ENCODE peak calls at places on chromosomes 1 and 21, in nine cellular contexts. D is Peyer's patch; B is IMR-90; K is heart right ventricle; L is hepatocyte; E is transverse colon; U is CD8-positive, alpha-beta memory T cell; I is uterus; V is endothelial cell of umbilical vein. J is an unnamed sample.
A peak's percentile ranks its signal among the peaks of the same experiment; 100 is the strongest.

GRCh38 chr1:169894424-169895145 is 889 bp upstream of the SCYL3 start:
- DNase-seq in D (peak; percentile 53), B (no peak), K (no peak), L (peak; percentile 8), E (no peak), U (no peak), I (no peak), V (no peak), J (no peak)

GRCh38 chr1:66624412-66625060 is 90.6 kb downstream of the SGIP1 start:
- DNase-seq in D (no peak), B (peak; percentile 77), K (no peak), L (no peak), E (no peak), U (no peak), I (no peak), V (peak; percentile 74), J (no peak)

GRCh38 chr1:70101774-70102173 is 103.6 kb downstream of the LRRC40 start:
- DNase-seq in D (no peak), B (no peak), K (no peak), L (no peak), E (no peak), U (no peak), I (no peak), V (no peak), J (no peak)

GRCh38 chr1:87045757-87046422 is 131.5 kb downstream of the HS2ST1 start:
- DNase-seq in D (no peak), B (peak; percentile 59), K (no peak), L (no peak), E (no peak), U (peak; percentile 83), I (no peak), V (no peak), J (no peak)

GRCh38 chr1:41586230-41586629 is 101.7 kb upstream of the EDN2 start:
- DNase-seq in D (no peak), B (no peak), K (no peak), L (no peak), E (no peak), U (no peak), I (no peak), V (no peak), J (no peak)

GRCh38 chr1:159602501-159602900 is 14.9 kb downstream of the APCS start:
- DNase-seq in D (no peak), B (no peak), K (no peak), L (no peak), E (no peak), U (no peak), I (no peak), V (no peak), J (no peak)

GRCh38 chr1:188043536-188044245 is 1214.9 kb downstream of the PLA2G4A start:
- DNase-seq in D (no peak), B (no peak), K (no peak), L (no peak), E (no peak), U (no peak), I (no peak), V (peak; percentile 92), J (no peak)

GRCh38 chr1:88800382-88801051 is 90.8 kb downstream of the GTF2B start:
- DNase-seq in D (no peak), B (peak; percentile 13), K (no peak), L (peak; percentile 45), E (no peak), U (peak; percentile 10), I (no peak), V (peak; percentile 24), J (no peak)

GRCh38 chr21:27429612-27430361 is 462.9 kb upstream of the ADAMTS5 start:
- DNase-seq in D (no peak), B (peak; percentile 83), K (no peak), L (no peak), E (no peak), U (no peak), I (peak; percentile 39), V (peak; percentile 66), J (peak; percentile 48)

GRCh38 chr1:176073524-176074157 is 133.4 kb downstream of the COP1 start:
- DNase-seq in D (no peak), B (peak; percentile 72), K (no peak), L (peak; percentile 83), E (no peak), U (peak; percentile 8), I (peak; percentile 51), V (peak; percentile 78), J (peak; percentile 15)

GRCh38 chr1:27356628-27357280 is 10.0 kb downstream of the MAP3K6 start:
- DNase-seq in D (peak; percentile 86), B (no peak), K (no peak), L (no peak), E (peak; percentile 87), U (no peak), I (no peak), V (no peak), J (no peak)

GRCh38 chr1:166164995-166165660 is 1.7 kb downstream of the FAM78B start:
- DNase-seq in D (peak; percentile 64), B (peak; percentile 28), K (peak; percentile 54), L (peak; percentile 73), E (peak; percentile 44), U (no peak), I (peak; percentile 47), V (peak; percentile 44), J (no peak)

GRCh38 chr1:118223426-118223825 is 38.4 kb upstream of the SPAG17 start:
- DNase-seq in D (no peak), B (no peak), K (no peak), L (peak; percentile 29), E (no peak), U (no peak), I (no peak), V (no peak), J (no peak)

GRCh38 chr1:72281144-72281543 is 1.2 kb downstream of the NEGR1 start:
- DNase-seq in D (no peak), B (peak; percentile 4), K (no peak), L (no peak), E (no peak), U (no peak), I (no peak), V (peak; percentile 33), J (no peak)

GRCh38 chr1:231338270-231339128 is at the start of gene SPRTN:
- DNase-seq in D (no peak), B (peak; percentile 10), K (no peak), L (no peak), E (no peak), U (no peak), I (no peak), V (peak; percentile 43), J (no peak)

GRCh38 chr21:33843216-33843615 is 72.4 kb downstream of the ATP5PO start:
- DNase-seq in D (no peak), B (no peak), K (no peak), L (no peak), E (no peak), U (no peak), I (no peak), V (no peak), J (no peak)

GRCh38 chr1:171999756-172000155 is 158.5 kb downstream of the DNM3 start:
- DNase-seq in D (no peak), B (peak; percentile 10), K (no peak), L (no peak), E (no peak), U (no peak), I (no peak), V (no peak), J (no peak)

GRCh38 chr1:46342084-46342656 is 1.6 kb downstream of the NSUN4 start:
- DNase-seq in D (no peak), B (peak; percentile 55), K (no peak), L (peak; percentile 16), E (no peak), U (peak; percentile 18), I (no peak), V (no peak), J (no peak)

DNA sequence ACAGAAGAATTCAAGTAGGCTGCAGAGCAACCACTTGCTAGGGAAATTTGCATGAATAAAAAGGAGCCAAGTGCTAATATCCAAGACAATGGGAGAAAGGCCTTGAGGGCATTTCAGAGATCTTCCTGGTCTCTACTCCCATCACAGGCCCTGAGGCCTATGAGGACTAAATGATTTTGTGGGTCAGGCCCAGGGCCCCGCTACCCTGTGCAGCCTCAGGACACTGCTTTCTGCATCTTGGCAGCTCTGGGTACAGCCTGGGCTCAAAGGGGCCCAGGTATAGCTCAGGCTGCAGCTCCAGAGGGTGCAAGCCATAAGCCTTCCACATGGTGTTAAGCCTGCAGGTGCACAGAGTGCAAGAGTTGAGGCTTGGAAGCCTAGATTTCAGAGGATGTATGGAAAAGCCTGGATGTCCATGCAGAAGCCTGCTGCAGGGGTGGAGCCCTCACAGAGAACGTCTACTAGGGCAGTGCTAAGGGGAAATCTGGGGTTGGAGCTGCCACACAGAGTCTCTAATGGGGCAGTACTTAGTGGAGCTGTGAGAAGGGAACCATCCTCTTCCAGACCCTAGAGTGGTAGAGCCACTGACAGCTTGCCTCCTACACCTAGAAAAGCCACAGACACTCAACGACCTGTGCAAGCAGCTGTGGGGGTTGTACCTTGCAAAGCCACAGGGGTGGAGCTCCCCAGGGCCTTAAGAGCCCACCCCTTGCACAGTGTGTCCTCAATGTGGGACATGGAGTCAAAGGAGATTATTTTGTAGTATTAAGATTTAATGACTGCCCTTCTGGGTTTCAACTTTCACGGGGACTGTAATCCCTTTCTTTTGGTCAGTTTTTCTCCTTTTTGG is 13.7 kb upstream of the ACTRT2 start:
- DNase-seq in D (no peak), B (no peak), K (no peak), L (no peak), E (no peak), U (no peak), I (no peak), V (no peak), J (no peak)
- H3K9me3 ChIP-seq in D (peaks cover 6% of the 10 kb centered on the region), B (peaks cover 53% of the 10 kb centered on the region), K (no peaks in the 10 kb centered on the region), L (no peaks in the 10 kb centered on the region), E (peaks cover 4% of the 10 kb centered on the region), U (no peaks in the 10 kb centered on the region), I (peaks cover 6% of the 10 kb centered on the region), V (peaks cover 2% of the 10 kb centered on the region), J (peaks cover 62% of the 10 kb centered on the region)

GRCh38 chr21:20728691-20729090 is 269.5 kb upstream of the NCAM2 start:
- DNase-seq in D (no peak), B (no peak), K (no peak), L (no peak), E (peak; percentile 72), U (no peak), I (no peak), V (no peak), J (no peak)
- H3K9me3 ChIP-seq in D (no peaks in the 10 kb centered on the region), B (peaks cover 5% of the 10 kb centered on the region), K (no peaks in the 10 kb centered on the region), L (no peaks in the 10 kb centered on the region), E (no peaks in the 10 kb centered on the region), U (no peaks in the 10 kb centered on the region), I (no peaks in the 10 kb centered on the region), V (peaks cover 5% of the 10 kb centered on the region), J (peaks cover 6% of the 10 kb centered on the region)

DNA sequence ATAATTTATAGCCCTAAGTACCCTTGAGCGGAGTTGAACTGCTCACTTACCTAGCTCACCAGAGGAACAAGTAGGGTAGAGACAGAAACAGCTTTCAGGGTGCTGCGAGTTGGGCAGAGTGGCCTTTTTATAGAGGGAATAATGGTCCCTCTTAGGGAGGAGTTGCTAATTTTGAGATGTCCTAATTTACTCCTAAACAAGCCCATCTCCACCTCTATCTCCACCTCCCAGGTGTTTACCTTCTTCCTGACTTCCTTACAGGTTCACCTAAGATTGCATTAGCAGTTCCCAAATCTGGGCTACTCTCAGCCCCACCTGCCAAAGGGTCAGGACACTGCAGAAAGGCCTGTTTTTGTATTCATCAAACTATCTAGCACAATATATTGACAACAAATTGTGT is at the start of gene HRNR:
- DNase-seq in D (no peak), B (no peak), K (no peak), L (no peak), E (no peak), U (no peak), I (no peak), V (no peak), J (no peak)
- H3K9me3 ChIP-seq in D (no peaks in the 10 kb centered on the region), B (peaks cover 9% of the 10 kb centered on the region), K (no peaks in the 10 kb centered on the region), L (no peaks in the 10 kb centered on the region), E (no peaks in the 10 kb centered on the region), U (no peaks in the 10 kb centered on the region), I (no peaks in the 10 kb centered on the region), V (no peaks in the 10 kb centered on the region), J (peaks cover 18% of the 10 kb centered on the region)

GRCh38 chr1:228758451-228758850 is 23.2 kb downstream of the RHOU start:
- DNase-seq in D (no peak), B (no peak), K (no peak), L (no peak), E (no peak), U (no peak), I (no peak), V (no peak), J (no peak)
- H3K9me3 ChIP-seq in D (no peaks in the 10 kb centered on the region), B (no peaks in the 10 kb centered on the region), K (no peaks in the 10 kb centered on the region), L (no peaks in the 10 kb centered on the region), E (no peaks in the 10 kb centered on the region), U (no peaks in the 10 kb centered on the region), I (no peaks in the 10 kb centered on the region), V (no peaks in the 10 kb centered on the region), J (no peaks in the 10 kb centered on the region)